ENCODE peak calls at places on chromosome 21, in nine cellular contexts. R is stimulated activated CD4-positive, alpha-beta T cell treated with anti-CD3 and anti-CD28 coated beads, Interleukin-4, amount 100 ng/mL, for 48 hours; G is central memory CD8-positive, alpha-beta T cell; Q is IMR-90; E is epithelial cell of esophagus; Z is HCT116; C is RWPE1; T is left ventricle myocardium superior; J is LHCN-M2. K is an unnamed sample.

GRCh38 chr21:40386301-40386911 is 460.6 kb downstream of the DSCAM start:
- DNase-seq in Q (no peak), T (peak; percentile 71), Z (no peak), J (no peak), C (peak; percentile 8), G (no peak), R (peak; percentile 10), E (peak; percentile 66), K (peak; percentile 69)

GRCh38 chr21:41366522-41367151 is 4.8 kb downstream of the MX2 start:
- DNase-seq in C (peak; percentile 96), T (no peak), G (no peak), Z (no peak), J (peak; percentile 69), R (no peak), Q (peak; percentile 73), E (peak; percentile 70), K (no peak)

GRCh38 chr21:38921511-38922215 is 115.9 kb downstream of the ETS2 start:
- DNase-seq in R (no peak), T (no peak), J (no peak), E (no peak), G (no peak), Z (no peak), C (no peak), Q (no peak), K (no peak)

GRCh38 chr21:35559128-35559831 is 501.0 kb downstream of the SETD4 start:
- DNase-seq in E (peak; percentile 9), G (no peak), T (no peak), J (peak; percentile 97), Q (peak; percentile 95), Z (no peak), R (no peak), C (no peak), K (no peak)

GRCh38 chr21:41611966-41612606 is 104.1 kb upstream of the TMPRSS2 start:
- DNase-seq in E (peak; percentile 82), C (peak; percentile 77), Q (peak; percentile 15), Z (peak; percentile 50), R (no peak), G (no peak), T (no peak), J (no peak), K (no peak)

GRCh38 chr21:24118738-24119470 is 1488.4 kb downstream of the MRPL39 start:
- DNase-seq in Q (peak; percentile 65), T (no peak), R (no peak), Z (no peak), J (no peak), E (no peak), C (no peak), G (no peak), K (no peak)

GRCh38 chr21:36985761-36986594 is 19.5 kb upstream of the HLCS start:
- DNase-seq in E (no peak), Q (no peak), J (no peak), R (no peak), G (no peak), T (no peak), Z (no peak), C (no peak), K (no peak)

GRCh38 chr21:36388076-36388475 is 2.9 kb downstream of the CHAF1B start:
- DNase-seq in G (no peak), Q (no peak), J (peak; percentile 38), Z (no peak), C (no peak), R (no peak), E (no peak), T (no peak), K (no peak)

GRCh38 chr21:45376459-45377324 is 28.3 kb upstream of the COL18A1 start:
- DNase-seq in Z (no peak), R (no peak), E (no peak), G (no peak), J (no peak), T (peak; percentile 33), C (no peak), Q (no peak), K (peak; percentile 46)

GRCh38 chr21:41926807-41927171 is 27.0 kb downstream of the C2CD2 start:
- DNase-seq in R (no peak), J (no peak), E (no peak), Z (no peak), T (no peak), Q (no peak), G (no peak), C (peak; percentile 17), K (no peak)

GRCh38 chr21:25313891-25314646 is 293.2 kb downstream of the MRPL39 start:
- DNase-seq in E (peak; percentile 3), Q (peak; percentile 67), C (peak; percentile 4), J (peak; percentile 46), G (no peak), Z (no peak), R (no peak), T (no peak), K (no peak)

GRCh38 chr21:36132691-36133090 is 2.2 kb upstream of the CBR3 start:
- DNase-seq in R (no peak), T (peak; percentile 51), G (no peak), E (no peak), J (no peak), C (no peak), Z (no peak), Q (no peak), K (no peak)

GRCh38 chr21:34073749-34074282 is 438 bp downstream of the MRPS6 start:
- DNase-seq in J (no peak), Z (no peak), C (peak; percentile 15), G (peak; percentile 21), E (peak; percentile 37), Q (no peak), R (peak; percentile 29), T (peak; percentile 76), K (peak; percentile 66)

GRCh38 chr21:43721225-43721605 is 2.3 kb downstream of the PDXK start:
- DNase-seq in T (no peak), Z (no peak), C (no peak), R (no peak), E (no peak), Q (no peak), G (no peak), J (no peak), K (no peak)

GRCh38 chr21:18764720-18765119 is 361.1 kb upstream of the TMPRSS15 start:
- DNase-seq in E (no peak), Z (no peak), C (no peak), J (no peak), Q (no peak), R (no peak), G (no peak), T (no peak), K (no peak)

GRCh38 chr21:43789276-43790052 is at the start of gene RRP1:
- DNase-seq in T (peak; percentile 97), Z (peak; percentile 59), Q (peak; percentile 78), E (peak; percentile 86), R (peak; percentile 88), C (peak; percentile 91), G (peak; percentile 97), J (peak; percentile 84), K (peak; percentile 94)

GRCh38 chr21:44767834-44768831 is 33.5 kb downstream of the UBE2G2 start:
- DNase-seq in Q (no peak), G (no peak), E (no peak), C (no peak), J (no peak), R (no peak), T (no peak), Z (no peak), K (no peak)

GRCh38 chr21:32184059-32184458 is 94.8 kb downstream of the MIS18A start:
- DNase-seq in E (no peak), T (no peak), J (no peak), G (no peak), R (no peak), Q (no peak), C (no peak), Z (no peak), K (no peak)

GRCh38 chr21:20856926-20857325 is 141.3 kb upstream of the NCAM2 start:
- DNase-seq in Q (no peak), T (no peak), Z (no peak), G (no peak), J (no peak), C (no peak), R (no peak), E (no peak), K (no peak)

GRCh38 chr21:41630249-41630648 is 122.3 kb upstream of the TMPRSS2 start:
- DNase-seq in R (no peak), C (peak; percentile 96), G (no peak), Q (peak; percentile 100), E (peak; percentile 100), T (no peak), Z (peak; percentile 86), J (peak; percentile 99), K (no peak)

GRCh38 chr21:43626390-43626789 is 32.9 kb downstream of the HSF2BP start:
- DNase-seq in C (no peak), Z (no peak), J (no peak), E (no peak), Q (peak; percentile 64), R (no peak), T (no peak), G (no peak), K (no peak)

GRCh38 chr21:28644762-28645161 is 347.9 kb downstream of the LTN1 start:
- DNase-seq in G (no peak), J (peak; percentile 12), T (no peak), Q (no peak), R (no peak), Z (no peak), C (no peak), E (peak; percentile 82), K (no peak)

GRCh38 chr21:44962481-44962966 is 22.7 kb downstream of the SLX9 start:
- DNase-seq in G (no peak), J (peak; percentile 98), R (no peak), C (peak; percentile 44), E (peak; percentile 92), Z (no peak), T (peak; percentile 37), Q (peak; percentile 100), K (peak; percentile 27)

GRCh38 chr21:46045154-46045553 is 52.8 kb upstream of the COL6A2 start:
- DNase-seq in J (no peak), E (no peak), T (no peak), R (no peak), Z (no peak), C (no peak), Q (no peak), G (no peak), K (no peak)

GRCh38 chr21:28904961-28905435 is 87.7 kb downstream of the LTN1 start:
- DNase-seq in T (no peak), R (no peak), G (no peak), C (no peak), Q (no peak), Z (no peak), E (no peak), J (no peak), K (no peak)

GRCh38 chr21:46077674-46078101 is 20.2 kb upstream of the COL6A2 start:
- DNase-seq in E (no peak), R (no peak), Z (no peak), G (peak; percentile 5), C (no peak), Q (no peak), J (no peak), T (no peak), K (peak; percentile 25)

GRCh38 chr21:45528981-45529784 is 13.1 kb downstream of the SLC19A1 start:
- DNase-seq in Z (no peak), T (peak; percentile 22), C (no peak), R (no peak), J (no peak), G (no peak), E (no peak), Q (no peak), K (no peak)

GRCh38 chr21:41874611-41875010 is 4.5 kb downstream of the PRDM15 start:
- DNase-seq in Q (no peak), Z (no peak), J (no peak), T (no peak), E (no peak), C (no peak), G (no peak), R (no peak), K (no peak)

GRCh38 chr21:36701912-36702621 is 3.2 kb downstream of the SIM2 start:
- DNase-seq in T (no peak), C (peak; percentile 61), J (peak; percentile 89), Z (no peak), Q (peak; percentile 64), E (no peak), G (no peak), R (no peak), K (no peak)

GRCh38 chr21:41410767-41411448 is 15.1 kb upstream of the MX1 start:
- DNase-seq in T (no peak), Q (no peak), E (peak; percentile 58), J (no peak), Z (no peak), R (no peak), G (no peak), C (no peak), K (peak; percentile 39)

GRCh38 chr21:44300262-44300959 is 558 bp downstream of the PFKL start:
- DNase-seq in C (peak; percentile 67), J (peak; percentile 41), T (peak; percentile 88), G (no peak), Q (peak; percentile 19), R (peak; percentile 61), Z (no peak), E (peak; percentile 67), K (peak; percentile 80)

K was measured in heart left ventricle.